ENCODE peak calls at places on chromosomes 7 and 10, in nine cellular contexts. S is SK-N-SH, D is K562, N is A549, T is tibial nerve, Q is ovary, A is stomach, Y is transverse colon, M is sigmoid colon. O is an unnamed sample. For H3K4me1, the result is how much of the 10 kb centered on the place peaks cover.

GRCh38 chr7:44081266-44081748 is 1.0 kb downstream of the POLM start:
- DNase-seq in N (no peak), T (no peak), A (no peak), M (no peak), S (no peak), Y (no peak), D (peak), Q (no peak), O (no peak)

GRCh38 chr10:17028843-17029580 is 100.6 kb downstream of the CUBN start:
- DNase-seq in S (no peak), D (no peak), A (no peak), Y (no peak), Q (no peak), M (no peak), T (no peak), N (no peak), O (no peak)

GRCh38 chr7:22849158-22849557 is 26.5 kb upstream of the TOMM7 start:
- DNase-seq in Y (no peak), D (no peak), Q (no peak), A (no peak), T (no peak), N (no peak), S (no peak), M (no peak), O (no peak)

GRCh38 chr7:82319674-82320118 is 123.9 kb downstream of the CACNA2D1 start:
- DNase-seq in N (peak), S (peak), Y (peak), D (no peak), Q (peak), T (peak), A (peak), M (peak), O (peak)

GRCh38 chr7:33873981-33874750 is 31.2 kb upstream of the BMPER start:
- DNase-seq in Q (no peak), M (no peak), Y (no peak), N (peak), D (no peak), A (no peak), T (no peak), S (no peak), O (no peak)

GRCh38 chr10:60286436-60287023 is 103.1 kb downstream of the ANK3 start:
- DNase-seq in N (no peak), S (no peak), Q (no peak), A (no peak), T (no peak), M (no peak), Y (no peak), D (no peak), O (no peak)

GRCh38 chr10:5622586-5622985 is 43.8 kb downstream of the ASB13 start:
- DNase-seq in M (no peak), T (no peak), D (no peak), A (no peak), N (no peak), Q (no peak), Y (no peak), S (no peak), O (no peak)

GRCh38 chr7:26950854-26951253 is 86.5 kb upstream of the SKAP2 start:
- DNase-seq in T (no peak), S (no peak), M (no peak), Q (no peak), N (no peak), D (no peak), A (no peak), Y (no peak), O (no peak)

GRCh38 chr7:100465702-100466311 is 1.7 kb upstream of the SPACDR start:
- DNase-seq in N (peak), Y (peak), T (no peak), S (peak), D (peak), A (peak), M (peak), Q (peak), O (no peak)

GRCh38 chr7:25391295-25391861 is 163.1 kb upstream of the NPVF start:
- DNase-seq in A (no peak), M (no peak), T (no peak), D (peak), Y (no peak), Q (no peak), N (peak), S (peak), O (no peak)

GRCh38 chr10:61153766-61154165 is 209.8 kb upstream of the RHOBTB1 start:
- DNase-seq in M (no peak), S (no peak), D (no peak), A (no peak), Y (no peak), Q (no peak), N (no peak), T (no peak), O (no peak)

GRCh38 chr7:815284-816216 is 16.7 kb upstream of the SUN1 start:
- DNase-seq in S (peak), N (peak), Y (peak), T (no peak), M (peak), A (no peak), Q (peak), D (peak), O (no peak)

GRCh38 chr7:80997841-80998240 is 79.0 kb upstream of the SEMA3C start:
- DNase-seq in M (no peak), D (no peak), S (peak), T (no peak), Q (no peak), Y (no peak), A (no peak), N (no peak), O (no peak)

GRCh38 chr7:106056513-106057203 is 55.5 kb downstream of the SYPL1 start:
- DNase-seq in D (peak), Q (peak), A (peak), N (peak), M (peak), S (peak), Y (peak), T (peak), O (peak)

GRCh38 chr7:945147-945555 is 9.3 kb downstream of the ADAP1 start:
- DNase-seq in D (no peak), A (no peak), Y (peak), T (no peak), N (no peak), S (no peak), Q (no peak), M (peak), O (peak)

GRCh38 chr7:100539436-100540006 is 518 bp downstream of the AGFG2 start:
- DNase-seq in M (no peak), S (no peak), A (no peak), Q (no peak), T (no peak), N (no peak), D (no peak), Y (no peak), O (no peak)

GRCh38 chr7:68963547-68963946 is 634.7 kb upstream of the AUTS2 start:
- DNase-seq in A (no peak), Y (no peak), Q (no peak), S (no peak), T (no peak), M (peak), D (no peak), N (peak), O (no peak)

GRCh38 chr10:75469018-75469616 is 37.7 kb downstream of the LRMDA start:
- DNase-seq in A (no peak), Q (peak), N (peak), D (no peak), S (no peak), Y (peak), M (peak), T (peak), O (peak)

GRCh38 chr7:74655785-74656420 is 1.6 kb upstream of the GTF2I start:
- DNase-seq in T (no peak), N (no peak), Q (no peak), M (peak), A (no peak), D (no peak), Y (no peak), S (peak), O (peak)

GRCh38 chr10:97704341-97704740 is 9.2 kb upstream of the MARVELD1 start:
- DNase-seq in Y (no peak), T (no peak), D (no peak), S (no peak), M (no peak), A (no peak), Q (no peak), N (no peak), O (no peak)

GRCh38 chr10:97123713-97124112 is 62.0 kb downstream of the SLIT1 start:
- DNase-seq in Q (no peak), N (no peak), T (no peak), S (no peak), Y (no peak), M (peak), D (no peak), A (no peak), O (no peak)

GRCh38 chr7:98733036-98733435 is 116.0 kb downstream of the NPTX2 start:
- DNase-seq in M (no peak), T (no peak), D (peak), Q (no peak), A (no peak), Y (peak), S (peak), N (peak), O (no peak)

GRCh38 chr10:78578929-78579328 is 489.8 kb upstream of the ZMIZ1 start:
- DNase-seq in N (no peak), D (no peak), Y (no peak), Q (no peak), M (no peak), S (no peak), A (no peak), T (no peak), O (no peak)

GRCh38 chr10:130456616-130457015 is 320.4 kb downstream of the GLRX3 start:
- DNase-seq in A (no peak), S (no peak), Y (no peak), M (no peak), D (no peak), N (no peak), T (no peak), Q (no peak), O (no peak)

GRCh38 chr10:130454543-130455000 is 318.4 kb downstream of the GLRX3 start:
- DNase-seq in A (no peak), N (no peak), M (no peak), T (no peak), D (no peak), Y (no peak), S (no peak), Q (no peak), O (no peak)

GRCh38 chr10:130453721-130454542 is 317.7 kb downstream of the GLRX3 start:
- DNase-seq in Y (no peak), S (no peak), N (no peak), A (no peak), M (no peak), Q (no peak), D (no peak), T (no peak), O (no peak)

GRCh38 chr10:130455791-130456190 is 319.6 kb downstream of the GLRX3 start:
- DNase-seq in N (no peak), Y (no peak), T (no peak), A (no peak), M (peak), D (no peak), Q (no peak), S (no peak), O (no peak)

GRCh38 chr10:130455111-130455695 is 319.0 kb downstream of the GLRX3 start:
- DNase-seq in M (peak), Q (no peak), A (no peak), S (no peak), Y (no peak), N (no peak), T (no peak), D (no peak), O (no peak)
- TF ChIP-seq CTCF in M (no peak), Q (no peak), A (no peak), S (no peak), Y (no peak), N (no peak), T (no peak), D (no peak), O (no peak)

GRCh38 chr7:123679614-123680013 is 23.9 kb downstream of the LMOD2 start:
- DNase-seq in S (no peak), T (no peak), N (no peak), Y (no peak), M (no peak), Q (no peak), D (no peak), A (no peak), O (no peak)

GRCh38 chr7:123687161-123687560 is 31.5 kb downstream of the LMOD2 start:
- DNase-seq in S (no peak), A (no peak), M (no peak), Y (no peak), Q (no peak), T (no peak), N (no peak), D (no peak), O (no peak)

GRCh38 chr7:123680580-123680979 is 24.9 kb downstream of the LMOD2 start:
- DNase-seq in Q (no peak), S (no peak), M (no peak), Y (no peak), T (no peak), N (no peak), A (no peak), D (no peak), O (no peak)

GRCh38 chr7:123681561-123681960 is 25.9 kb downstream of the LMOD2 start:
- DNase-seq in T (no peak), N (no peak), M (no peak), Q (no peak), A (no peak), S (no peak), Y (no peak), D (no peak), O (no peak)

GRCh38 chr7:123682690-123683089 is 27.0 kb downstream of the LMOD2 start:
- DNase-seq in D (peak), Y (no peak), M (no peak), S (no peak), Q (no peak), N (peak), A (no peak), T (peak), O (no peak)
- TF ChIP-seq EP300 in D (no peak), Y (no peak), M (no peak), S (no peak), Q (no peak), N (no peak), A (no peak), T (no peak), O (no peak)

GRCh38 chr7:75924251-75924650 is 9.3 kb downstream of the POR start:
- DNase-seq in M (no peak), D (no peak), T (no peak), Y (no peak), A (no peak), S (no peak), N (no peak), Q (no peak), O (no peak)
- H3K4me1 ChIP-seq in M (under half), D (under half), T (under half), Y (under half), A (under half), S (under half), N (under half), Q (under half), O (under half)

GRCh38 chr10:58456180-58456579 is 56.5 kb upstream of the BICC1 start:
- DNase-seq in T (no peak), M (no peak), A (no peak), Y (no peak), N (no peak), S (no peak), Q (no peak), D (no peak), O (no peak)
- TF ChIP-seq CTCF in T (no peak), M (no peak), A (no peak), Y (no peak), N (no peak), S (no peak), Q (no peak), D (no peak), O (no peak)

GRCh38 chr7:45683556-45684148 is 109.5 kb downstream of the ADCY1 start:
- DNase-seq in Q (no peak), M (no peak), S (no peak), N (no peak), D (no peak), A (peak), T (peak), Y (no peak), O (no peak)

GRCh38 chr7:45681596-45682357 is 107.6 kb downstream of the ADCY1 start:
- DNase-seq in M (no peak), D (no peak), Q (no peak), Y (no peak), A (peak), N (no peak), T (peak), S (no peak), O (no peak)

GRCh38 chr7:45682358-45682735 is 108.2 kb downstream of the ADCY1 start:
- DNase-seq in M (no peak), A (peak), N (no peak), T (no peak), Y (no peak), D (no peak), S (no peak), Q (no peak), O (peak)

GRCh38 chr7:45684910-45685618 is 110.9 kb downstream of the ADCY1 start:
- DNase-seq in N (no peak), Q (no peak), M (no peak), A (no peak), T (peak), D (no peak), S (no peak), Y (no peak), O (peak)

GRCh38 chr7:45682836-45683555 is 108.8 kb downstream of the ADCY1 start:
- DNase-seq in M (no peak), A (peak), N (no peak), D (no peak), T (peak), Q (no peak), S (no peak), Y (no peak), O (no peak)
- TF ChIP-seq EP300 in M (no peak), A (no peak), N (no peak), D (no peak), T (no peak), Q (no peak), S (no peak), Y (no peak), O (no peak)

DNA sequence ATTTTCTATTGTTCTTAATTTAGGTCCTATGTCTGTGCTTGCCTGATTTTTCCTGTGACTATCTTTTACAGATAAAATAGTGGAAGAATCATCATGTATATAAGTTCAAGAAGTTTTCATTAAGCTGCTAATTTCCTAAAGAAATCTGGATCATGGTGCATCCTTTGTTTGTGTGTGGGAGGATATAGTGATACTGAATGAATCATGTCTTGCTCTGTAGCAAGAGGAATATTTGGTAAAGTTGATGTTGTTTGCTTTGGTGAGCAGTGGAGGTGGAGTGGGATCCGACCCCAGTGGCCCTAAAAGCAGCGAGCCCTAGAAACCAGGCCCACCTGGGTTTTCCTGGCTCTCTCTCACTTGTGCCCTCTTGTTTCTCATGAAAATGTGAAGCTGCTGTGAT is 83.7 kb downstream of the CCNY start:
- DNase-seq in N (no peak), S (no peak), M (no peak), T (no peak), D (no peak), Y (no peak), A (no peak), Q (no peak), O (no peak)
- H3K4me1 ChIP-seq in N (half or more), S (under half), M (under half), T (under half), D (under half), Y (under half), A (half or more), Q (under half), O (under half)

DNA sequence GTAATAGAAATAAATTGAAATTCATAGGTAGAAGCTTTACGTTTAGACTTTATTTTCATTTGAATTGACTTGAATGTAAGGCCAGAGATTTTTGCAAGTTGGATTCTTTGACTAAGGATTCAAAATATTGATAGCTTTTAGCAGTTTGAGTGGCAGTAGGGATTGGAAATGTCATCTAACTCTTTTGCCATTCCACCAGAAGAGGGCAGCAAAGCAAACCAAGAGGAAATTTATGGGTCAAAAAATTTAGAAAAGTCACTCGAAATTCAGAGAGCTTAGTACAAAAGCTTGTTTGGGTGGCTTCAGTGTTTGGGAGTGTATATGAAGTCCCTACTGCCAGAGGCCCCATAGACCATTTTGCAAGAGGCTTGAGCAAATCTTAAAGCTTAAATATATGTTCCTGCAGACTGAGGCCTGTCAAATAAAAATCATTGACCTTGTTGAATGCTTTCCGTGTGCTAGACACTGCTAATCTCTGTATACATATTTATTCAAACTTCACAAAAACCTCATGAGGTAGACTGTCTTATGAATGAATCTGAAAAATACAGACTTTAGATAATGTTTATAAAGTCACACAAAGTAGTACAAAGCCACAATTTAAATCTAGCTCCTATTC is 44.6 kb upstream of the RSBN1L start:
- DNase-seq in M (no peak), N (peak), Q (no peak), Y (no peak), T (peak), S (peak), A (no peak), D (peak), O (no peak)
- TF ChIP-seq CTCF in M (peak), N (peak), Q (peak), Y (peak), T (peak), S (peak), A (peak), D (peak), O (peak)

GRCh38 chr10:13271552-13272163 is 28.2 kb downstream of the PHYH start:
- DNase-seq in Q (peak), Y (peak), N (peak), D (peak), A (peak), T (peak), M (no peak), S (peak), O (no peak)
- TF ChIP-seq EP300 in Q (no peak), Y (no peak), N (no peak), D (no peak), A (no peak), T (no peak), M (no peak), S (no peak), O (no peak)